ENCODE peak calls at places on chromosomes 5 and 9, in seven cellular contexts. S is BJ, O is mammary epithelial cell, G is fibroblast of lung, B is left lung, F is foreskin fibroblast, R is ovary. N is an unnamed sample.

GRCh38 chr9:107213080-107213479 is 70.0 kb upstream of the RAD23B start:
- DNase-seq in S (no peak), O (no peak), G (no peak), B (no peak), F (no peak), R (no peak), N (no peak)

GRCh38 chr5:91177639-91178038 is 205.5 kb downstream of the ARRDC3 start:
- DNase-seq in S (no peak), O (no peak), G (peak; percentile 35), B (no peak), F (no peak), R (no peak), N (no peak)

GRCh38 chr9:2876726-2877125 is 32.8 kb upstream of the PUM3 start:
- DNase-seq in S (no peak), O (no peak), G (no peak), B (no peak), F (no peak), R (no peak), N (no peak)

GRCh38 chr9:38619556-38620447 is 594 bp downstream of the ANKRD18A start:
- DNase-seq in S (no peak), O (peak; percentile 29), G (no peak), B (peak; percentile 84), F (no peak), R (no peak), N (no peak)

GRCh38 chr5:179336871-179337165 is 8.4 kb downstream of the ADAMTS2 start:
- DNase-seq in S (no peak), O (no peak), G (no peak), B (no peak), F (no peak), R (no peak), N (no peak)

GRCh38 chr9:101307524-101308213 is 77.1 kb downstream of the BAAT start:
- DNase-seq in S (no peak), O (peak; percentile 74), G (peak; percentile 20), B (no peak), F (no peak), R (no peak), N (no peak)

GRCh38 chr5:142466195-142466951 is 141.6 kb upstream of the SPRY4 start:
- DNase-seq in S (no peak), O (peak; percentile 21), G (peak; percentile 62), B (no peak), F (peak; percentile 82), R (no peak), N (no peak)

GRCh38 chr5:139038618-139039305 is 159.4 kb downstream of the SIL1 start:
- DNase-seq in S (no peak), O (no peak), G (no peak), B (no peak), F (no peak), R (no peak), N (no peak)

GRCh38 chr5:81782811-81783210 is 31.9 kb upstream of the SSBP2 start:
- DNase-seq in S (no peak), O (no peak), G (peak; percentile 23), B (no peak), F (no peak), R (no peak), N (no peak)

GRCh38 chr9:88414298-88414697 is 26.1 kb downstream of the SPIN1 start:
- DNase-seq in S (no peak), O (no peak), G (no peak), B (no peak), F (no peak), R (no peak), N (no peak)

GRCh38 chr5:109865636-109866035 is 175.9 kb downstream of the MAN2A1 start:
- DNase-seq in S (peak; percentile 52), O (peak; percentile 70), G (peak; percentile 100), B (no peak), F (peak; percentile 93), R (no peak), N (peak; percentile 77)

GRCh38 chr5:113354056-113354455 is 80.7 kb downstream of the TSSK1B start:
- DNase-seq in S (no peak), O (peak; percentile 71), G (peak; percentile 43), B (no peak), F (no peak), R (no peak), N (no peak)

GRCh38 chr5:137667341-137667740 is 68.5 kb downstream of the KLHL3 start:
- DNase-seq in S (no peak), O (peak; percentile 2), G (peak; percentile 22), B (no peak), F (no peak), R (no peak), N (no peak)

GRCh38 chr9:125142560-125143376 is 560 bp downstream of the SCAI start:
- DNase-seq in S (no peak), O (no peak), G (no peak), B (peak; percentile 84), F (no peak), R (no peak), N (no peak)

GRCh38 chr5:120808135-120808534 is 344.0 kb downstream of the PRR16 start:
- DNase-seq in S (no peak), O (no peak), G (peak; percentile 67), B (no peak), F (no peak), R (no peak), N (no peak)

GRCh38 chr9:134373953-134374300 is 47.7 kb downstream of the RXRA start:
- DNase-seq in S (no peak), O (no peak), G (no peak), B (no peak), F (no peak), R (no peak), N (no peak)

GRCh38 chr5:33299621-33300208 is 141.1 kb upstream of the TARS1 start:
- DNase-seq in S (no peak), O (peak; percentile 90), G (peak; percentile 61), B (no peak), F (peak; percentile 82), R (no peak), N (no peak)

GRCh38 chr9:124776613-124776951 is 351 bp upstream of the OLFML2A start:
- DNase-seq in S (no peak), O (no peak), G (no peak), B (no peak), F (no peak), R (no peak), N (no peak)

GRCh38 chr5:77180167-77181081 is 30.1 kb upstream of the PDE8B start:
- DNase-seq in S (no peak), O (no peak), G (peak; percentile 14), B (peak; percentile 78), F (no peak), R (peak; percentile 54), N (no peak)

GRCh38 chr5:154405078-154405792 is 40.6 kb upstream of the SAP30L start:
- DNase-seq in S (no peak), O (peak; percentile 50), G (peak; percentile 69), B (peak; percentile 92), F (peak; percentile 67), R (peak; percentile 91), N (no peak)

GRCh38 chr5:149002053-149002452 is 60.8 kb downstream of the SH3TC2 start:
- DNase-seq in S (peak; percentile 98), O (peak; percentile 97), G (peak; percentile 100), B (no peak), F (peak; percentile 97), R (no peak), N (peak; percentile 98)

GRCh38 chr9:130689937-130690700 is 3.5 kb upstream of the EXOSC2 start:
- DNase-seq in S (peak; percentile 65), O (peak; percentile 98), G (peak; percentile 97), B (no peak), F (peak; percentile 90), R (peak; percentile 66), N (peak; percentile 93)

GRCh38 chr5:96546120-96546519 is 113.1 kb upstream of the PCSK1 start:
- DNase-seq in S (no peak), O (peak; percentile 24), G (no peak), B (no peak), F (no peak), R (no peak), N (no peak)

GRCh38 chr9:131707050-131707449 is 32.8 kb downstream of the RAPGEF1 start:
- DNase-seq in S (no peak), O (no peak), G (no peak), B (no peak), F (no peak), R (no peak), N (no peak)

GRCh38 chr5:96957125-96958041 is 21.5 kb downstream of the LNPEP start:
- DNase-seq in S (no peak), O (no peak), G (no peak), B (no peak), F (no peak), R (no peak), N (no peak)

GRCh38 chr9:110427497-110428104 is 89.9 kb upstream of the TXNDC8 start:
- DNase-seq in S (no peak), O (peak; percentile 12), G (peak; percentile 41), B (no peak), F (peak; percentile 23), R (no peak), N (no peak)

GRCh38 chr9:75185585-75186170 is 97.4 kb downstream of the OSTF1 start:
- DNase-seq in S (no peak), O (no peak), G (peak; percentile 20), B (peak; percentile 60), F (no peak), R (no peak), N (no peak)
- TF ChIP-seq CTCF in S (peak; percentile 70), O (peak; percentile 71), G (peak; percentile 30), B (peak; percentile 46), F (peak; percentile 59), R (no peak), N (peak; percentile 66)

GRCh38 chr5:170681013-170681433 is 102.5 kb upstream of the GABRP start:
- DNase-seq in S (no peak), O (peak; percentile 29), G (peak; percentile 37), B (no peak), F (peak; percentile 18), R (no peak), N (no peak)
- H3K4me3 ChIP-seq in S (no peak overlapping the region), O (no peak overlapping the region), G (no peak overlapping the region), B (no peak overlapping the region), F (no peak overlapping the region), R (no peak overlapping the region), N (no peak overlapping the region)

GRCh38 chr5:164317676-164318075 is 812.3 kb downstream of the MAT2B start:
- DNase-seq in S (no peak), O (no peak), G (no peak), B (no peak), F (no peak), R (no peak), N (no peak)
- TF ChIP-seq CTCF in S (no peak), O (no peak), G (no peak), B (no peak), F (no peak), R (no peak), N (no peak)

GRCh38 chr5:73496984-73497457 is 1.2 kb upstream of the BTF3 start:
- DNase-seq in S (peak; percentile 19), O (peak; percentile 73), G (peak; percentile 63), B (no peak), F (peak; percentile 33), R (no peak), N (no peak)
- H3K4me3 ChIP-seq in S (no peak overlapping the region), O (peak overlapping the region; percentile 5), G (peak overlapping the region; percentile 88), B (no peak overlapping the region), F (peak overlapping the region; percentile 84), R (no peak overlapping the region), N (no peak overlapping the region)

N was measured in AG09309.